ENCODE peak calls at places on chromosomes 7 and 10, in five cellular contexts. M is HepG2, N is H1, L is K562, Q is GM12878. P is an unnamed sample.

GRCh38 chr7:142478479-142479220 is 220.8 kb upstream of the PRSS58 start:
- DNase-seq in M (peak), N (no peak), L (peak), Q (no peak), P (peak)

GRCh38 chr7:34425631-34426384 is 232.2 kb upstream of the NPSR1 start:
- DNase-seq in M (peak), N (no peak), L (no peak), Q (no peak), P (no peak)

GRCh38 chr7:13801669-13802068 is 187.8 kb downstream of the ETV1 start:
- DNase-seq in M (no peak), N (no peak), L (no peak), Q (no peak), P (no peak)

GRCh38 chr10:100571069-100571817 is 35.5 kb downstream of the HIF1AN start:
- DNase-seq in M (no peak), N (no peak), L (no peak), Q (no peak), P (no peak)

GRCh38 chr7:147510913-147511312 is 1079.7 kb upstream of the C7orf33 start:
- DNase-seq in M (no peak), N (no peak), L (no peak), Q (no peak), P (no peak)

GRCh38 chr10:27685686-27686085 is 59.9 kb downstream of the MKX start:
- DNase-seq in M (no peak), N (no peak), L (no peak), Q (no peak), P (no peak)

GRCh38 chr10:103759100-103759781 is 96.1 kb downstream of the SH3PXD2A start:
- DNase-seq in M (peak), N (no peak), L (no peak), Q (no peak), P (no peak)

GRCh38 chr10:84314269-84314668 is 14.1 kb upstream of the CCSER2 start:
- DNase-seq in M (no peak), N (no peak), L (no peak), Q (no peak), P (no peak)

GRCh38 chr7:45000096-45001032 is at the start of gene CCM2:
- DNase-seq in M (no peak), N (no peak), L (no peak), Q (no peak), P (peak)

GRCh38 chr10:79381804-79382221 is 34.5 kb downstream of the PPIF start:
- DNase-seq in M (peak), N (peak), L (peak), Q (no peak), P (no peak)

GRCh38 chr10:24208661-24209420 is at the start of gene KIAA1217:
- DNase-seq in M (peak), N (peak), L (no peak), Q (no peak), P (peak)

GRCh38 chr10:101485681-101486554 is 102.1 kb downstream of the POLL start:
- DNase-seq in M (no peak), N (no peak), L (no peak), Q (no peak), P (no peak)

DNA sequence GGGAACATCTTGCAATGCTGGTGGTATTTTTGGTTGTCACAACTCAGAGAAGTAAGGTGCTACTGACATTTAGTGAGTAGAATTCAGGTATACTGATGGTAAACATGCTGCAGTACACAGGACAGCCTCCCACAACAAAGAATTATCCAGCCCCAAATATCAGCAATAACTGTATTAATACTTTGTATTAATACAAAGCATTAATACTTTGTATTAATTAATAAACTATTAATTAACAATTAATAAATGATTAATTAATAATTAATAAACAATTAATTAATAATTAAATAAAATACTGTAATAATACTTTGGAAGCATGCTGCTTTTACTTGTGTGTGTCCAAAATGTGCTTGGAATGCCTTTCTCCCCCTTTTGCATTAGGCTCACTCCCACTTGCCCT is 62.5 kb downstream of the ZNF92 start:
- DNase-seq in M (no peak), N (no peak), L (no peak), Q (no peak), P (no peak)
- TF ChIP-seq ATF2 in M (no peak), N (no peak), L (no peak), Q (no peak), P (no peak)

DNA sequence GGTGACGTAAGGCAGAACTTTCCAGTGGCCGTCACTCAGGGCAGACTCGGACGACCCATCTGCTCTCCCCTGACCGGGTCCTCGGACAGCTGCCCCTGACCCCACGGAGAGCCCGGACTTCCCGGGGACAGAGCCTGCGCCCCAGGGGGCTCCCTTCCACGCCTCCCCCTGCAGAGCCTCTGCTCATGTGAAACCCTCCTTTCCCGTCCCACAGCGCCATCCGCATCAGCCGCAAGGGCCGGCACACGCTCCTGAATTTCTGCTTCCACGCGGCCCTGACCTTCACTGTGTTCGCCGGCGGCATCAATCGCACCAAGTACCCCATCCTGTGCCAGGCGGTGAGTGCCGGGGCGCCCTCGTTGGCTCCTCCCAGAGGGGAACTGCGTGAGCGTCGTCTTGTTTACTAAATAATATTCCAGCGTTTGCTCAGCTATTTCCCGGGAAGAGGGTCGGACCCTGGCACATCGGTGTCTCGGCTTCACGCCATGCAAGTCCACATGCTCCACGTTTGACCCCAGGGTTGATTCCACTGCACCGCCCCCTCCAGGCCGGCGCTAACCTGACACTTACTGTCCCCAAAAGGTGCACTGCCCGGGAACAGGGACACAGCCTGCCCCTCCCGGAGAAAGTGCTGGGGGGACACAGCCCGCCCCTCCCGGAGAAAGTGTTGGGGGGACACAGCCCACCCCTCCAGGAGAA is 10.9 kb downstream of the ADGRA1 start:
- DNase-seq in M (no peak), N (no peak), L (peak), Q (no peak), P (peak)
- TF ChIP-seq CTCF in M (peak), N (peak), L (peak), Q (no peak), P (peak)

GRCh38 chr10:106712988-106713387 is 451.5 kb downstream of the SORCS1 start:
- DNase-seq in M (no peak), N (no peak), L (no peak), Q (no peak), P (no peak)

GRCh38 chr10:106711313-106711906 is 453.1 kb downstream of the SORCS1 start:
- DNase-seq in M (peak), N (peak), L (peak), Q (no peak), P (peak)

GRCh38 chr10:106716375-106716774 is 448.1 kb downstream of the SORCS1 start:
- DNase-seq in M (no peak), N (no peak), L (no peak), Q (no peak), P (no peak)

GRCh38 chr10:106713846-106714245 is 450.7 kb downstream of the SORCS1 start:
- DNase-seq in M (no peak), N (no peak), L (no peak), Q (no peak), P (no peak)

DNA sequence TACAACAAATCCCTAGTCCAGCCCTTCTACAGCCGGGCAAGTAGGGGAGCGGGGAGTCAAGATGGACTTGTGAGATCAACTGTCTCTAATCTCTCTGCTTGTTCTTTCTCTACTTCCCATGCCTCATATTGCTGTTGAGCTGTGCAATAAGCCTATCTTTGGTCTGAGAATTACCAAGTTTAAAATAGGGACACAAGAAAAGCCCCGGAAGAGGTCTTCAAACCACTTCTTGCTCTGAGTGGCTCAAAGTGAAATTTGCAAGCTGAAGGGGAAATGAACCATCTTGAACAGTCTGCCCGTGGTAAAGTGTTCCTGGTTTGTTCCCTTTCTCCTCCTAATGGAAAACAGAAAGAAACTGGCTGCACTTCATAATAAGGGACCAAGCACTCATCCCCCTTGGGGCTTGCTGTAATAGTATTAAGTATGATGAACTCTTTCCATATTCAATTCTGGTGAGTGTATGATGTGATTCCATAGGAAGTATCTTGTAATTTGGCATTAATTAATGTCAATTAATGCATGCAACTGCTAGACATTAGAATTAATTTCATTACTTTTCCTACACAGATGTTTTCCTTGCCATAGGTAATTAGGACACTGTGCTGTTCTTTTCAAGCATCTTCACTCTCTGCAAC is 449.7 kb downstream of the SORCS1 start:
- DNase-seq in M (no peak), N (no peak), L (no peak), Q (no peak), P (no peak)
- TF ChIP-seq ATF3 in M (no peak), N (no peak), L (no peak), Q (no peak), P (no peak)

GRCh38 chr10:61612009-61612408 is 50.7 kb upstream of the CABCOCO1 start:
- DNase-seq in M (no peak), N (no peak), L (no peak), Q (no peak), P (no peak)

GRCh38 chr10:61608255-61609040 is 54.3 kb upstream of the CABCOCO1 start:
- DNase-seq in M (no peak), N (no peak), L (no peak), Q (no peak), P (no peak)

GRCh38 chr10:61612451-61612850 is 50.3 kb upstream of the CABCOCO1 start:
- DNase-seq in M (no peak), N (no peak), L (peak), Q (no peak), P (no peak)

GRCh38 chr10:61606971-61607907 is 55.5 kb upstream of the CABCOCO1 start:
- DNase-seq in M (peak), N (no peak), L (peak), Q (no peak), P (no peak)

DNA sequence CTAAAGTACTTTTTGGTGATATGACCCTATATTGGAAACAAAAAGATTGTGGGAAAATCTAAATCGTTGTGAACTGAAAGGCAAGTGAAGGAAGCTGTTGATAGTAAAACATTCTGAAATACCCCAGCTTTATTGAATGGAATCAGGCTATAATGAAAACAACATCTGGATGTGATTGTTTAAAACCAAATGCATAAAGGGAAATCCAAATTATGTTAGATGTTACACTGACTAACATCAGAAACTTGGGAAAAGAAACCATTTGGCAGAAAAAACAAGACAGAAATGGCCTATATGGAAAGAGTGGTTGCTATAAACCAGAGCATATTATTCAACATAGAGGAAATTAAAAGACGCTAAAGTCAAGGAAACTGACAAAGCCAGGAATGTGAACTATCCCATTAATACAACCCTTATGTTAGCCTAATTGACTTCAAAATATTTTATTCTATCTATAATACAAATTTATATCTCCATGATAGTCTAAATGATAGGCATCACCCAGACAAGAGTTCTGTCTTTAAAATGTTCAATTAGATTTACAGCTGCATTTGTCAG is 53.0 kb upstream of the CABCOCO1 start:
- DNase-seq in M (no peak), N (no peak), L (no peak), Q (no peak), P (no peak)
- TF ChIP-seq ATF2 in M (no peak), N (no peak), L (no peak), Q (no peak), P (no peak)

GRCh38 chr10:123380491-123381085 is 226.4 kb downstream of the BUB3 start:
- DNase-seq in M (peak), N (no peak), L (no peak), Q (no peak), P (no peak)
- TF ChIP-seq CTCF in M (peak), N (peak), L (peak), Q (peak), P (no peak)

GRCh38 chr7:435518-436366 is 83.9 kb downstream of the PDGFA start:
- DNase-seq in M (no peak), N (no peak), L (no peak), Q (no peak), P (no peak)
- TF ChIP-seq ATF3 in M (no peak), N (no peak), L (no peak), Q (no peak), P (no peak)

P was measured in WTC11.